ENCODE peak calls at places on chromosomes 11 and 22, in five cellular contexts. One of them, this sample, is unnamed.

GRCh38 chr11:104997288-104997687 is 25.7 kb downstream of the CASP5 start:
- DNase-seq in activated T-cell treated with anti-CD3 and anti-CD28 coated beads, Interleukin-2, amount 50 U/mL, for 4 hours: no peak
- DNase-seq in sciatic nerve: no peak
- DNase-seq in activated T-helper 1 cell treated with anti-CD3 and anti-CD28 coated beads, Interleukin-12 subunit alpha, Interleukin-12 subunit beta, Interleukin-2, Interleukin-4 antibody, amounts not matched to agents 30 ng/mL and 10 ng/mL and 1 ng/mL, durations not matched to agents 14 hours and 24 hours and 36 hours: no peak
- DNase-seq in NCI-H1092 treated with DMSO at 0.1 percent for 48 hours: no peak
- DNase-seq in this sample: no peak

GRCh38 chr22:17087176-17088131 is 2.7 kb downstream of the IL17RA start:
- DNase-seq in sciatic nerve: peak; percentile 47
- DNase-seq in activated T-helper 1 cell treated with anti-CD3 and anti-CD28 coated beads, Interleukin-12 subunit alpha, Interleukin-12 subunit beta, Interleukin-2, Interleukin-4 antibody, amounts not matched to agents 30 ng/mL and 10 ng/mL and 1 ng/mL, durations not matched to agents 14 hours and 24 hours and 36 hours: peak; percentile 59
- DNase-seq in activated T-cell treated with anti-CD3 and anti-CD28 coated beads, Interleukin-2, amount 50 U/mL, for 4 hours: no peak
- DNase-seq in NCI-H1092 treated with DMSO at 0.1 percent for 48 hours: no peak
- DNase-seq in this sample: peak; percentile 84

GRCh38 chr22:46578251-46578823 is 40.9 kb upstream of the CELSR1 start:
- DNase-seq in NCI-H1092 treated with DMSO at 0.1 percent for 48 hours: no peak
- DNase-seq in sciatic nerve: peak; percentile 66
- DNase-seq in activated T-helper 1 cell treated with anti-CD3 and anti-CD28 coated beads, Interleukin-12 subunit alpha, Interleukin-12 subunit beta, Interleukin-2, Interleukin-4 antibody, amounts not matched to agents 30 ng/mL and 10 ng/mL and 1 ng/mL, durations not matched to agents 14 hours and 24 hours and 36 hours: no peak
- DNase-seq in activated T-cell treated with anti-CD3 and anti-CD28 coated beads, Interleukin-2, amount 50 U/mL, for 4 hours: no peak
- DNase-seq in this sample: no peak

GRCh38 chr22:43066134-43066533 is 23.1 kb downstream of the TTLL1 start:
- DNase-seq in activated T-helper 1 cell treated with anti-CD3 and anti-CD28 coated beads, Interleukin-12 subunit alpha, Interleukin-12 subunit beta, Interleukin-2, Interleukin-4 antibody, amounts not matched to agents 30 ng/mL and 10 ng/mL and 1 ng/mL, durations not matched to agents 14 hours and 24 hours and 36 hours: no peak
- DNase-seq in activated T-cell treated with anti-CD3 and anti-CD28 coated beads, Interleukin-2, amount 50 U/mL, for 4 hours: no peak
- DNase-seq in sciatic nerve: no peak
- DNase-seq in NCI-H1092 treated with DMSO at 0.1 percent for 48 hours: no peak
- DNase-seq in this sample: no peak

GRCh38 chr22:41966607-41967240 is 2.5 kb upstream of the SEPTIN3 start:
- DNase-seq in activated T-cell treated with anti-CD3 and anti-CD28 coated beads, Interleukin-2, amount 50 U/mL, for 4 hours: no peak
- DNase-seq in sciatic nerve: no peak
- DNase-seq in activated T-helper 1 cell treated with anti-CD3 and anti-CD28 coated beads, Interleukin-12 subunit alpha, Interleukin-12 subunit beta, Interleukin-2, Interleukin-4 antibody, amounts not matched to agents 30 ng/mL and 10 ng/mL and 1 ng/mL, durations not matched to agents 14 hours and 24 hours and 36 hours: peak; percentile 37
- DNase-seq in NCI-H1092 treated with DMSO at 0.1 percent for 48 hours: peak; percentile 37
- DNase-seq in this sample: peak; percentile 74

GRCh38 chr11:47331454-47332302 is 20.8 kb downstream of the MYBPC3 start:
- DNase-seq in sciatic nerve: no peak
- DNase-seq in activated T-helper 1 cell treated with anti-CD3 and anti-CD28 coated beads, Interleukin-12 subunit alpha, Interleukin-12 subunit beta, Interleukin-2, Interleukin-4 antibody, amounts not matched to agents 30 ng/mL and 10 ng/mL and 1 ng/mL, durations not matched to agents 14 hours and 24 hours and 36 hours: no peak
- DNase-seq in NCI-H1092 treated with DMSO at 0.1 percent for 48 hours: no peak
- DNase-seq in activated T-cell treated with anti-CD3 and anti-CD28 coated beads, Interleukin-2, amount 50 U/mL, for 4 hours: no peak
- DNase-seq in this sample: no peak

GRCh38 chr22:23772315-23773246 is at the start of gene MMP11:
- DNase-seq in activated T-cell treated with anti-CD3 and anti-CD28 coated beads, Interleukin-2, amount 50 U/mL, for 4 hours: peak; percentile 47
- DNase-seq in NCI-H1092 treated with DMSO at 0.1 percent for 48 hours: peak; percentile 27
- DNase-seq in activated T-helper 1 cell treated with anti-CD3 and anti-CD28 coated beads, Interleukin-12 subunit alpha, Interleukin-12 subunit beta, Interleukin-2, Interleukin-4 antibody, amounts not matched to agents 30 ng/mL and 10 ng/mL and 1 ng/mL, durations not matched to agents 14 hours and 24 hours and 36 hours: peak; percentile 34
- DNase-seq in sciatic nerve: peak; percentile 83
- DNase-seq in this sample: no peak

GRCh38 chr11:86548278-86548917 is 124.0 kb downstream of the ME3 start:
- DNase-seq in NCI-H1092 treated with DMSO at 0.1 percent for 48 hours: no peak
- DNase-seq in activated T-cell treated with anti-CD3 and anti-CD28 coated beads, Interleukin-2, amount 50 U/mL, for 4 hours: no peak
- DNase-seq in sciatic nerve: no peak
- DNase-seq in activated T-helper 1 cell treated with anti-CD3 and anti-CD28 coated beads, Interleukin-12 subunit alpha, Interleukin-12 subunit beta, Interleukin-2, Interleukin-4 antibody, amounts not matched to agents 30 ng/mL and 10 ng/mL and 1 ng/mL, durations not matched to agents 14 hours and 24 hours and 36 hours: no peak
- DNase-seq in this sample: no peak

GRCh38 chr22:21632237-21632895 is at the start of gene CCDC116:
- DNase-seq in activated T-cell treated with anti-CD3 and anti-CD28 coated beads, Interleukin-2, amount 50 U/mL, for 4 hours: peak; percentile 59
- DNase-seq in NCI-H1092 treated with DMSO at 0.1 percent for 48 hours: no peak
- DNase-seq in sciatic nerve: no peak
- DNase-seq in activated T-helper 1 cell treated with anti-CD3 and anti-CD28 coated beads, Interleukin-12 subunit alpha, Interleukin-12 subunit beta, Interleukin-2, Interleukin-4 antibody, amounts not matched to agents 30 ng/mL and 10 ng/mL and 1 ng/mL, durations not matched to agents 14 hours and 24 hours and 36 hours: peak; percentile 61
- DNase-seq in this sample: peak; percentile 69

GRCh38 chr22:26585104-26585790 is 4.7 kb downstream of the TPST2 start:
- DNase-seq in activated T-cell treated with anti-CD3 and anti-CD28 coated beads, Interleukin-2, amount 50 U/mL, for 4 hours: no peak
- DNase-seq in NCI-H1092 treated with DMSO at 0.1 percent for 48 hours: no peak
- DNase-seq in sciatic nerve: peak; percentile 68
- DNase-seq in activated T-helper 1 cell treated with anti-CD3 and anti-CD28 coated beads, Interleukin-12 subunit alpha, Interleukin-12 subunit beta, Interleukin-2, Interleukin-4 antibody, amounts not matched to agents 30 ng/mL and 10 ng/mL and 1 ng/mL, durations not matched to agents 14 hours and 24 hours and 36 hours: no peak
- DNase-seq in this sample: no peak

GRCh38 chr11:83004855-83005556 is 66.7 kb downstream of the RAB30 start:
- DNase-seq in activated T-helper 1 cell treated with anti-CD3 and anti-CD28 coated beads, Interleukin-12 subunit alpha, Interleukin-12 subunit beta, Interleukin-2, Interleukin-4 antibody, amounts not matched to agents 30 ng/mL and 10 ng/mL and 1 ng/mL, durations not matched to agents 14 hours and 24 hours and 36 hours: no peak
- DNase-seq in sciatic nerve: no peak
- DNase-seq in NCI-H1092 treated with DMSO at 0.1 percent for 48 hours: no peak
- DNase-seq in activated T-cell treated with anti-CD3 and anti-CD28 coated beads, Interleukin-2, amount 50 U/mL, for 4 hours: no peak
- DNase-seq in this sample: no peak

GRCh38 chr22:36160499-36160942 is at the start of gene APOL3:
- DNase-seq in NCI-H1092 treated with DMSO at 0.1 percent for 48 hours: no peak
- DNase-seq in sciatic nerve: peak; percentile 83
- DNase-seq in activated T-cell treated with anti-CD3 and anti-CD28 coated beads, Interleukin-2, amount 50 U/mL, for 4 hours: no peak
- DNase-seq in activated T-helper 1 cell treated with anti-CD3 and anti-CD28 coated beads, Interleukin-12 subunit alpha, Interleukin-12 subunit beta, Interleukin-2, Interleukin-4 antibody, amounts not matched to agents 30 ng/mL and 10 ng/mL and 1 ng/mL, durations not matched to agents 14 hours and 24 hours and 36 hours: peak; percentile 49
- DNase-seq in this sample: no peak

GRCh38 chr11:118694185-118694584 is 14.7 kb upstream of the TREH start:
- DNase-seq in activated T-helper 1 cell treated with anti-CD3 and anti-CD28 coated beads, Interleukin-12 subunit alpha, Interleukin-12 subunit beta, Interleukin-2, Interleukin-4 antibody, amounts not matched to agents 30 ng/mL and 10 ng/mL and 1 ng/mL, durations not matched to agents 14 hours and 24 hours and 36 hours: no peak
- DNase-seq in activated T-cell treated with anti-CD3 and anti-CD28 coated beads, Interleukin-2, amount 50 U/mL, for 4 hours: no peak
- DNase-seq in NCI-H1092 treated with DMSO at 0.1 percent for 48 hours: no peak
- DNase-seq in sciatic nerve: no peak
- DNase-seq in this sample: no peak

GRCh38 chr11:64723907-64724862 is 1.2 kb upstream of the NRXN2 start:
- DNase-seq in activated T-cell treated with anti-CD3 and anti-CD28 coated beads, Interleukin-2, amount 50 U/mL, for 4 hours: no peak
- DNase-seq in NCI-H1092 treated with DMSO at 0.1 percent for 48 hours: no peak
- DNase-seq in activated T-helper 1 cell treated with anti-CD3 and anti-CD28 coated beads, Interleukin-12 subunit alpha, Interleukin-12 subunit beta, Interleukin-2, Interleukin-4 antibody, amounts not matched to agents 30 ng/mL and 10 ng/mL and 1 ng/mL, durations not matched to agents 14 hours and 24 hours and 36 hours: no peak
- DNase-seq in sciatic nerve: peak; percentile 52
- DNase-seq in this sample: no peak

GRCh38 chr11:131704682-131705081 is 334.3 kb downstream of the NTM start:
- DNase-seq in sciatic nerve: no peak
- DNase-seq in activated T-helper 1 cell treated with anti-CD3 and anti-CD28 coated beads, Interleukin-12 subunit alpha, Interleukin-12 subunit beta, Interleukin-2, Interleukin-4 antibody, amounts not matched to agents 30 ng/mL and 10 ng/mL and 1 ng/mL, durations not matched to agents 14 hours and 24 hours and 36 hours: no peak
- DNase-seq in NCI-H1092 treated with DMSO at 0.1 percent for 48 hours: no peak
- DNase-seq in activated T-cell treated with anti-CD3 and anti-CD28 coated beads, Interleukin-2, amount 50 U/mL, for 4 hours: no peak
- DNase-seq in this sample: no peak

GRCh38 chr11:86047275-86047991 is 21.5 kb downstream of the PICALM start:
- DNase-seq in NCI-H1092 treated with DMSO at 0.1 percent for 48 hours: no peak
- DNase-seq in sciatic nerve: no peak
- DNase-seq in activated T-cell treated with anti-CD3 and anti-CD28 coated beads, Interleukin-2, amount 50 U/mL, for 4 hours: no peak
- DNase-seq in activated T-helper 1 cell treated with anti-CD3 and anti-CD28 coated beads, Interleukin-12 subunit alpha, Interleukin-12 subunit beta, Interleukin-2, Interleukin-4 antibody, amounts not matched to agents 30 ng/mL and 10 ng/mL and 1 ng/mL, durations not matched to agents 14 hours and 24 hours and 36 hours: no peak
- DNase-seq in this sample: no peak

GRCh38 chr22:50247748-50248147 is 2.9 kb upstream of the TUBGCP6 start:
- DNase-seq in activated T-helper 1 cell treated with anti-CD3 and anti-CD28 coated beads, Interleukin-12 subunit alpha, Interleukin-12 subunit beta, Interleukin-2, Interleukin-4 antibody, amounts not matched to agents 30 ng/mL and 10 ng/mL and 1 ng/mL, durations not matched to agents 14 hours and 24 hours and 36 hours: no peak
- DNase-seq in activated T-cell treated with anti-CD3 and anti-CD28 coated beads, Interleukin-2, amount 50 U/mL, for 4 hours: no peak
- DNase-seq in sciatic nerve: no peak
- DNase-seq in NCI-H1092 treated with DMSO at 0.1 percent for 48 hours: no peak
- DNase-seq in this sample: peak; percentile 62

GRCh38 chr11:29282088-29282487 is 734.7 kb downstream of the KCNA4 start:
- DNase-seq in activated T-helper 1 cell treated with anti-CD3 and anti-CD28 coated beads, Interleukin-12 subunit alpha, Interleukin-12 subunit beta, Interleukin-2, Interleukin-4 antibody, amounts not matched to agents 30 ng/mL and 10 ng/mL and 1 ng/mL, durations not matched to agents 14 hours and 24 hours and 36 hours: no peak
- DNase-seq in NCI-H1092 treated with DMSO at 0.1 percent for 48 hours: no peak
- DNase-seq in activated T-cell treated with anti-CD3 and anti-CD28 coated beads, Interleukin-2, amount 50 U/mL, for 4 hours: no peak
- DNase-seq in sciatic nerve: no peak
- DNase-seq in this sample: no peak

GRCh38 chr11:110432713-110433392 is 3.1 kb downstream of the FDX1 start:
- DNase-seq in sciatic nerve: no peak
- DNase-seq in NCI-H1092 treated with DMSO at 0.1 percent for 48 hours: no peak
- DNase-seq in activated T-helper 1 cell treated with anti-CD3 and anti-CD28 coated beads, Interleukin-12 subunit alpha, Interleukin-12 subunit beta, Interleukin-2, Interleukin-4 antibody, amounts not matched to agents 30 ng/mL and 10 ng/mL and 1 ng/mL, durations not matched to agents 14 hours and 24 hours and 36 hours: no peak
- DNase-seq in activated T-cell treated with anti-CD3 and anti-CD28 coated beads, Interleukin-2, amount 50 U/mL, for 4 hours: no peak
- DNase-seq in this sample: no peak

GRCh38 chr11:66478823-66479740 is 1.2 kb upstream of the DPP3 start:
- DNase-seq in activated T-cell treated with anti-CD3 and anti-CD28 coated beads, Interleukin-2, amount 50 U/mL, for 4 hours: peak; percentile 27
- DNase-seq in NCI-H1092 treated with DMSO at 0.1 percent for 48 hours: peak; percentile 32
- DNase-seq in sciatic nerve: no peak
- DNase-seq in activated T-helper 1 cell treated with anti-CD3 and anti-CD28 coated beads, Interleukin-12 subunit alpha, Interleukin-12 subunit beta, Interleukin-2, Interleukin-4 antibody, amounts not matched to agents 30 ng/mL and 10 ng/mL and 1 ng/mL, durations not matched to agents 14 hours and 24 hours and 36 hours: no peak
- DNase-seq in this sample: no peak

GRCh38 chr11:132312616-132313210 is 942.3 kb downstream of the NTM start:
- DNase-seq in activated T-helper 1 cell treated with anti-CD3 and anti-CD28 coated beads, Interleukin-12 subunit alpha, Interleukin-12 subunit beta, Interleukin-2, Interleukin-4 antibody, amounts not matched to agents 30 ng/mL and 10 ng/mL and 1 ng/mL, durations not matched to agents 14 hours and 24 hours and 36 hours: no peak
- DNase-seq in activated T-cell treated with anti-CD3 and anti-CD28 coated beads, Interleukin-2, amount 50 U/mL, for 4 hours: no peak
- DNase-seq in sciatic nerve: no peak
- DNase-seq in NCI-H1092 treated with DMSO at 0.1 percent for 48 hours: peak; percentile 62
- DNase-seq in this sample: peak; percentile 7

GRCh38 chr11:17890333-17890732 is 122.5 kb downstream of the SERGEF start:
- DNase-seq in activated T-helper 1 cell treated with anti-CD3 and anti-CD28 coated beads, Interleukin-12 subunit alpha, Interleukin-12 subunit beta, Interleukin-2, Interleukin-4 antibody, amounts not matched to agents 30 ng/mL and 10 ng/mL and 1 ng/mL, durations not matched to agents 14 hours and 24 hours and 36 hours: no peak
- DNase-seq in sciatic nerve: no peak
- DNase-seq in NCI-H1092 treated with DMSO at 0.1 percent for 48 hours: no peak
- DNase-seq in activated T-cell treated with anti-CD3 and anti-CD28 coated beads, Interleukin-2, amount 50 U/mL, for 4 hours: no peak
- DNase-seq in this sample: no peak

GRCh38 chr22:49737101-49737551 is 90.5 kb downstream of the BRD1 start:
- DNase-seq in NCI-H1092 treated with DMSO at 0.1 percent for 48 hours: no peak
- DNase-seq in activated T-cell treated with anti-CD3 and anti-CD28 coated beads, Interleukin-2, amount 50 U/mL, for 4 hours: no peak
- DNase-seq in activated T-helper 1 cell treated with anti-CD3 and anti-CD28 coated beads, Interleukin-12 subunit alpha, Interleukin-12 subunit beta, Interleukin-2, Interleukin-4 antibody, amounts not matched to agents 30 ng/mL and 10 ng/mL and 1 ng/mL, durations not matched to agents 14 hours and 24 hours and 36 hours: no peak
- DNase-seq in sciatic nerve: no peak
- DNase-seq in this sample: no peak

GRCh38 chr11:83257638-83258229 is 28.4 kb downstream of the CCDC90B start:
- DNase-seq in sciatic nerve: no peak
- DNase-seq in activated T-cell treated with anti-CD3 and anti-CD28 coated beads, Interleukin-2, amount 50 U/mL, for 4 hours: no peak
- DNase-seq in NCI-H1092 treated with DMSO at 0.1 percent for 48 hours: no peak
- DNase-seq in activated T-helper 1 cell treated with anti-CD3 and anti-CD28 coated beads, Interleukin-12 subunit alpha, Interleukin-12 subunit beta, Interleukin-2, Interleukin-4 antibody, amounts not matched to agents 30 ng/mL and 10 ng/mL and 1 ng/mL, durations not matched to agents 14 hours and 24 hours and 36 hours: no peak
- DNase-seq in this sample: no peak

GRCh38 chr11:3153291-3153861 is 11.7 kb downstream of the OSBPL5 start:
- DNase-seq in NCI-H1092 treated with DMSO at 0.1 percent for 48 hours: no peak
- DNase-seq in activated T-helper 1 cell treated with anti-CD3 and anti-CD28 coated beads, Interleukin-12 subunit alpha, Interleukin-12 subunit beta, Interleukin-2, Interleukin-4 antibody, amounts not matched to agents 30 ng/mL and 10 ng/mL and 1 ng/mL, durations not matched to agents 14 hours and 24 hours and 36 hours: no peak
- DNase-seq in sciatic nerve: no peak
- DNase-seq in activated T-cell treated with anti-CD3 and anti-CD28 coated beads, Interleukin-2, amount 50 U/mL, for 4 hours: no peak
- DNase-seq in this sample: no peak

GRCh38 chr11:29125621-29126020 is 891.2 kb downstream of the KCNA4 start:
- DNase-seq in NCI-H1092 treated with DMSO at 0.1 percent for 48 hours: no peak
- DNase-seq in sciatic nerve: no peak
- DNase-seq in activated T-cell treated with anti-CD3 and anti-CD28 coated beads, Interleukin-2, amount 50 U/mL, for 4 hours: no peak
- DNase-seq in activated T-helper 1 cell treated with anti-CD3 and anti-CD28 coated beads, Interleukin-12 subunit alpha, Interleukin-12 subunit beta, Interleukin-2, Interleukin-4 antibody, amounts not matched to agents 30 ng/mL and 10 ng/mL and 1 ng/mL, durations not matched to agents 14 hours and 24 hours and 36 hours: no peak
- DNase-seq in this sample: no peak

GRCh38 chr22:47407626-47408025 is 645.2 kb downstream of the TBC1D22A start:
- DNase-seq in NCI-H1092 treated with DMSO at 0.1 percent for 48 hours: no peak
- DNase-seq in activated T-helper 1 cell treated with anti-CD3 and anti-CD28 coated beads, Interleukin-12 subunit alpha, Interleukin-12 subunit beta, Interleukin-2, Interleukin-4 antibody, amounts not matched to agents 30 ng/mL and 10 ng/mL and 1 ng/mL, durations not matched to agents 14 hours and 24 hours and 36 hours: no peak
- DNase-seq in sciatic nerve: no peak
- DNase-seq in activated T-cell treated with anti-CD3 and anti-CD28 coated beads, Interleukin-2, amount 50 U/mL, for 4 hours: no peak
- DNase-seq in this sample: no peak

GRCh38 chr11:124863137-124863825 is 2.0 kb upstream of the ROBO3 start:
- DNase-seq in activated T-helper 1 cell treated with anti-CD3 and anti-CD28 coated beads, Interleukin-12 subunit alpha, Interleukin-12 subunit beta, Interleukin-2, Interleukin-4 antibody, amounts not matched to agents 30 ng/mL and 10 ng/mL and 1 ng/mL, durations not matched to agents 14 hours and 24 hours and 36 hours: no peak
- DNase-seq in activated T-cell treated with anti-CD3 and anti-CD28 coated beads, Interleukin-2, amount 50 U/mL, for 4 hours: no peak
- DNase-seq in sciatic nerve: no peak
- DNase-seq in NCI-H1092 treated with DMSO at 0.1 percent for 48 hours: peak; percentile 11
- DNase-seq in this sample: no peak

GRCh38 chr22:25752615-25753214 is 10.7 kb downstream of the MYO18B start:
- DNase-seq in activated T-cell treated with anti-CD3 and anti-CD28 coated beads, Interleukin-2, amount 50 U/mL, for 4 hours: no peak
- DNase-seq in NCI-H1092 treated with DMSO at 0.1 percent for 48 hours: no peak
- DNase-seq in sciatic nerve: no peak
- DNase-seq in activated T-helper 1 cell treated with anti-CD3 and anti-CD28 coated beads, Interleukin-12 subunit alpha, Interleukin-12 subunit beta, Interleukin-2, Interleukin-4 antibody, amounts not matched to agents 30 ng/mL and 10 ng/mL and 1 ng/mL, durations not matched to agents 14 hours and 24 hours and 36 hours: no peak
- DNase-seq in this sample: no peak

GRCh38 chr11:40129276-40129675 is 1330.2 kb downstream of the LRRC4C start:
- DNase-seq in NCI-H1092 treated with DMSO at 0.1 percent for 48 hours: peak; percentile 40
- DNase-seq in activated T-helper 1 cell treated with anti-CD3 and anti-CD28 coated beads, Interleukin-12 subunit alpha, Interleukin-12 subunit beta, Interleukin-2, Interleukin-4 antibody, amounts not matched to agents 30 ng/mL and 10 ng/mL and 1 ng/mL, durations not matched to agents 14 hours and 24 hours and 36 hours: no peak
- DNase-seq in activated T-cell treated with anti-CD3 and anti-CD28 coated beads, Interleukin-2, amount 50 U/mL, for 4 hours: no peak
- DNase-seq in sciatic nerve: no peak
- DNase-seq in this sample: no peak

GRCh38 chr22:32327066-32327465 is 30.6 kb upstream of the RFPL3 start:
- DNase-seq in NCI-H1092 treated with DMSO at 0.1 percent for 48 hours: no peak
- DNase-seq in activated T-helper 1 cell treated with anti-CD3 and anti-CD28 coated beads, Interleukin-12 subunit alpha, Interleukin-12 subunit beta, Interleukin-2, Interleukin-4 antibody, amounts not matched to agents 30 ng/mL and 10 ng/mL and 1 ng/mL, durations not matched to agents 14 hours and 24 hours and 36 hours: no peak
- DNase-seq in activated T-cell treated with anti-CD3 and anti-CD28 coated beads, Interleukin-2, amount 50 U/mL, for 4 hours: no peak
- DNase-seq in sciatic nerve: no peak
- DNase-seq in this sample: no peak

GRCh38 chr11:124075841-124076571 is 34.9 kb upstream of the OR10G7 start:
- DNase-seq in activated T-helper 1 cell treated with anti-CD3 and anti-CD28 coated beads, Interleukin-12 subunit alpha, Interleukin-12 subunit beta, Interleukin-2, Interleukin-4 antibody, amounts not matched to agents 30 ng/mL and 10 ng/mL and 1 ng/mL, durations not matched to agents 14 hours and 24 hours and 36 hours: no peak
- DNase-seq in NCI-H1092 treated with DMSO at 0.1 percent for 48 hours: peak; percentile 41
- DNase-seq in activated T-cell treated with anti-CD3 and anti-CD28 coated beads, Interleukin-2, amount 50 U/mL, for 4 hours: no peak
- DNase-seq in sciatic nerve: peak; percentile 58
- DNase-seq in this sample: no peak

GRCh38 chr22:37489994-37490393 is 3.8 kb upstream of the MFNG start:
- DNase-seq in NCI-H1092 treated with DMSO at 0.1 percent for 48 hours: no peak
- DNase-seq in activated T-helper 1 cell treated with anti-CD3 and anti-CD28 coated beads, Interleukin-12 subunit alpha, Interleukin-12 subunit beta, Interleukin-2, Interleukin-4 antibody, amounts not matched to agents 30 ng/mL and 10 ng/mL and 1 ng/mL, durations not matched to agents 14 hours and 24 hours and 36 hours: no peak
- DNase-seq in sciatic nerve: no peak
- DNase-seq in activated T-cell treated with anti-CD3 and anti-CD28 coated beads, Interleukin-2, amount 50 U/mL, for 4 hours: no peak
- DNase-seq in this sample: no peak

GRCh38 chr11:4665424-4665823 is 21.6 kb downstream of the OR51E1 start:
- DNase-seq in activated T-cell treated with anti-CD3 and anti-CD28 coated beads, Interleukin-2, amount 50 U/mL, for 4 hours: no peak
- DNase-seq in sciatic nerve: no peak
- DNase-seq in NCI-H1092 treated with DMSO at 0.1 percent for 48 hours: no peak
- DNase-seq in activated T-helper 1 cell treated with anti-CD3 and anti-CD28 coated beads, Interleukin-12 subunit alpha, Interleukin-12 subunit beta, Interleukin-2, Interleukin-4 antibody, amounts not matched to agents 30 ng/mL and 10 ng/mL and 1 ng/mL, durations not matched to agents 14 hours and 24 hours and 36 hours: no peak
- DNase-seq in this sample: no peak

GRCh38 chr22:37235897-37236607 is 8.0 kb downstream of the RAC2 start:
- DNase-seq in sciatic nerve: no peak
- DNase-seq in activated T-helper 1 cell treated with anti-CD3 and anti-CD28 coated beads, Interleukin-12 subunit alpha, Interleukin-12 subunit beta, Interleukin-2, Interleukin-4 antibody, amounts not matched to agents 30 ng/mL and 10 ng/mL and 1 ng/mL, durations not matched to agents 14 hours and 24 hours and 36 hours: no peak
- DNase-seq in NCI-H1092 treated with DMSO at 0.1 percent for 48 hours: no peak
- DNase-seq in activated T-cell treated with anti-CD3 and anti-CD28 coated beads, Interleukin-2, amount 50 U/mL, for 4 hours: no peak
- DNase-seq in this sample: peak; percentile 71

GRCh38 chr22:46574993-46575914 is 37.8 kb upstream of the CELSR1 start:
- DNase-seq in NCI-H1092 treated with DMSO at 0.1 percent for 48 hours: no peak
- DNase-seq in sciatic nerve: peak; percentile 57
- DNase-seq in activated T-cell treated with anti-CD3 and anti-CD28 coated beads, Interleukin-2, amount 50 U/mL, for 4 hours: no peak
- DNase-seq in activated T-helper 1 cell treated with anti-CD3 and anti-CD28 coated beads, Interleukin-12 subunit alpha, Interleukin-12 subunit beta, Interleukin-2, Interleukin-4 antibody, amounts not matched to agents 30 ng/mL and 10 ng/mL and 1 ng/mL, durations not matched to agents 14 hours and 24 hours and 36 hours: no peak
- DNase-seq in this sample: no peak

GRCh38 chr11:19664896-19665548 is 47.6 kb upstream of the NAV2 start:
- DNase-seq in activated T-helper 1 cell treated with anti-CD3 and anti-CD28 coated beads, Interleukin-12 subunit alpha, Interleukin-12 subunit beta, Interleukin-2, Interleukin-4 antibody, amounts not matched to agents 30 ng/mL and 10 ng/mL and 1 ng/mL, durations not matched to agents 14 hours and 24 hours and 36 hours: no peak
- DNase-seq in sciatic nerve: no peak
- DNase-seq in NCI-H1092 treated with DMSO at 0.1 percent for 48 hours: no peak
- DNase-seq in activated T-cell treated with anti-CD3 and anti-CD28 coated beads, Interleukin-2, amount 50 U/mL, for 4 hours: no peak
- DNase-seq in this sample: no peak

GRCh38 chr22:17121235-17122195 is at the start of gene TMEM121B:
- DNase-seq in activated T-cell treated with anti-CD3 and anti-CD28 coated beads, Interleukin-2, amount 50 U/mL, for 4 hours: no peak
- DNase-seq in sciatic nerve: peak; percentile 79
- DNase-seq in activated T-helper 1 cell treated with anti-CD3 and anti-CD28 coated beads, Interleukin-12 subunit alpha, Interleukin-12 subunit beta, Interleukin-2, Interleukin-4 antibody, amounts not matched to agents 30 ng/mL and 10 ng/mL and 1 ng/mL, durations not matched to agents 14 hours and 24 hours and 36 hours: no peak
- DNase-seq in NCI-H1092 treated with DMSO at 0.1 percent for 48 hours: peak; percentile 94
- DNase-seq in this sample: peak; percentile 39

GRCh38 chr22:42177891-42178336 is 47.3 kb upstream of the CYP2D6 start:
- DNase-seq in sciatic nerve: no peak
- DNase-seq in activated T-cell treated with anti-CD3 and anti-CD28 coated beads, Interleukin-2, amount 50 U/mL, for 4 hours: no peak
- DNase-seq in activated T-helper 1 cell treated with anti-CD3 and anti-CD28 coated beads, Interleukin-12 subunit alpha, Interleukin-12 subunit beta, Interleukin-2, Interleukin-4 antibody, amounts not matched to agents 30 ng/mL and 10 ng/mL and 1 ng/mL, durations not matched to agents 14 hours and 24 hours and 36 hours: no peak
- DNase-seq in NCI-H1092 treated with DMSO at 0.1 percent for 48 hours: no peak
- DNase-seq in this sample: no peak

GRCh38 chr11:95519912-95520311 is 269.7 kb downstream of the FAM76B start:
- DNase-seq in activated T-cell treated with anti-CD3 and anti-CD28 coated beads, Interleukin-2, amount 50 U/mL, for 4 hours: no peak
- DNase-seq in sciatic nerve: no peak
- DNase-seq in NCI-H1092 treated with DMSO at 0.1 percent for 48 hours: no peak
- DNase-seq in activated T-helper 1 cell treated with anti-CD3 and anti-CD28 coated beads, Interleukin-12 subunit alpha, Interleukin-12 subunit beta, Interleukin-2, Interleukin-4 antibody, amounts not matched to agents 30 ng/mL and 10 ng/mL and 1 ng/mL, durations not matched to agents 14 hours and 24 hours and 36 hours: no peak
- DNase-seq in this sample: no peak